ENCODE peak calls at places on chromosomes 7 and 10, in nine cellular contexts. One of them, this sample, is unnamed.
A peak's percentile ranks its signal among the peaks of the same experiment; 100 is the strongest.

GRCh38 chr7:128906766-128907559 is 3.5 kb downstream of the KCP start:
- DNase-seq in HCT116: no peak
- DNase-seq in mucosa of descending colon: no peak
- DNase-seq in cardiac muscle cell: no peak
- DNase-seq in heart right ventricle: no peak
- DNase-seq in fibroblast of lung: no peak
- DNase-seq in left ventricle myocardium inferior: no peak
- DNase-seq in dorsolateral prefrontal cortex: no peak
- DNase-seq in retinal pigment epithelial cell: no peak
- DNase-seq in this sample: no peak

GRCh38 chr7:26918241-26918640 is 53.9 kb upstream of the SKAP2 start:
- DNase-seq in HCT116: no peak
- DNase-seq in mucosa of descending colon: no peak
- DNase-seq in cardiac muscle cell: no peak
- DNase-seq in heart right ventricle: no peak
- DNase-seq in fibroblast of lung: peak; percentile 8
- DNase-seq in left ventricle myocardium inferior: no peak
- DNase-seq in dorsolateral prefrontal cortex: no peak
- DNase-seq in retinal pigment epithelial cell: no peak
- DNase-seq in this sample: no peak

GRCh38 chr10:3931901-3932300 is 146.9 kb upstream of the KLF6 start:
- DNase-seq in HCT116: no peak
- DNase-seq in mucosa of descending colon: no peak
- DNase-seq in cardiac muscle cell: no peak
- DNase-seq in heart right ventricle: no peak
- DNase-seq in fibroblast of lung: no peak
- DNase-seq in left ventricle myocardium inferior: no peak
- DNase-seq in dorsolateral prefrontal cortex: no peak
- DNase-seq in retinal pigment epithelial cell: no peak
- DNase-seq in this sample: no peak

GRCh38 chr10:52635651-52636050 is 136.9 kb downstream of the MBL2 start:
- DNase-seq in HCT116: no peak
- DNase-seq in mucosa of descending colon: no peak
- DNase-seq in cardiac muscle cell: no peak
- DNase-seq in heart right ventricle: no peak
- DNase-seq in fibroblast of lung: no peak
- DNase-seq in left ventricle myocardium inferior: no peak
- DNase-seq in dorsolateral prefrontal cortex: no peak
- DNase-seq in retinal pigment epithelial cell: no peak
- DNase-seq in this sample: no peak

GRCh38 chr10:80252296-80252887 is 37.1 kb downstream of the MAT1A start:
- DNase-seq in HCT116: no peak
- DNase-seq in mucosa of descending colon: no peak
- DNase-seq in cardiac muscle cell: no peak
- DNase-seq in heart right ventricle: no peak
- DNase-seq in fibroblast of lung: no peak
- DNase-seq in left ventricle myocardium inferior: no peak
- DNase-seq in dorsolateral prefrontal cortex: no peak
- DNase-seq in retinal pigment epithelial cell: no peak
- DNase-seq in this sample: no peak

GRCh38 chr10:44801383-44802327 is 109.5 kb upstream of the TMEM72 start:
- DNase-seq in HCT116: peak; percentile 34
- DNase-seq in mucosa of descending colon: peak; percentile 86
- DNase-seq in cardiac muscle cell: peak; percentile 56
- DNase-seq in heart right ventricle: peak; percentile 91
- DNase-seq in fibroblast of lung: peak; percentile 99
- DNase-seq in left ventricle myocardium inferior: peak; percentile 93
- DNase-seq in dorsolateral prefrontal cortex: no peak
- DNase-seq in retinal pigment epithelial cell: peak; percentile 94
- DNase-seq in this sample: no peak

GRCh38 chr7:36958094-36958718 is 233.9 kb upstream of the AOAH start:
- DNase-seq in HCT116: no peak
- DNase-seq in mucosa of descending colon: no peak
- DNase-seq in cardiac muscle cell: no peak
- DNase-seq in heart right ventricle: no peak
- DNase-seq in fibroblast of lung: peak; percentile 30
- DNase-seq in left ventricle myocardium inferior: no peak
- DNase-seq in dorsolateral prefrontal cortex: no peak
- DNase-seq in retinal pigment epithelial cell: no peak
- DNase-seq in this sample: no peak

GRCh38 chr7:1966631-1967200 is 266.0 kb downstream of the MAD1L1 start:
- DNase-seq in HCT116: no peak
- DNase-seq in mucosa of descending colon: peak; percentile 5
- DNase-seq in cardiac muscle cell: no peak
- DNase-seq in heart right ventricle: no peak
- DNase-seq in fibroblast of lung: no peak
- DNase-seq in left ventricle myocardium inferior: no peak
- DNase-seq in dorsolateral prefrontal cortex: no peak
- DNase-seq in retinal pigment epithelial cell: no peak
- DNase-seq in this sample: no peak

GRCh38 chr7:134966691-134967090 is 19.6 kb upstream of the AGBL3 start:
- DNase-seq in HCT116: no peak
- DNase-seq in mucosa of descending colon: no peak
- DNase-seq in cardiac muscle cell: no peak
- DNase-seq in heart right ventricle: no peak
- DNase-seq in fibroblast of lung: no peak
- DNase-seq in left ventricle myocardium inferior: no peak
- DNase-seq in dorsolateral prefrontal cortex: no peak
- DNase-seq in retinal pigment epithelial cell: no peak
- DNase-seq in this sample: no peak

GRCh38 chr7:151019130-151019447 is 5.2 kb downstream of the ATG9B start:
- DNase-seq in HCT116: no peak
- DNase-seq in mucosa of descending colon: no peak
- DNase-seq in cardiac muscle cell: no peak
- DNase-seq in heart right ventricle: no peak
- DNase-seq in fibroblast of lung: no peak
- DNase-seq in left ventricle myocardium inferior: no peak
- DNase-seq in dorsolateral prefrontal cortex: no peak
- DNase-seq in retinal pigment epithelial cell: no peak
- DNase-seq in this sample: no peak

GRCh38 chr7:151017370-151017952 is 6.8 kb downstream of the ATG9B start:
- DNase-seq in HCT116: no peak
- DNase-seq in mucosa of descending colon: no peak
- DNase-seq in cardiac muscle cell: no peak
- DNase-seq in heart right ventricle: no peak
- DNase-seq in fibroblast of lung: no peak
- DNase-seq in left ventricle myocardium inferior: no peak
- DNase-seq in dorsolateral prefrontal cortex: no peak
- DNase-seq in retinal pigment epithelial cell: no peak
- DNase-seq in this sample: no peak

GRCh38 chr7:151016942-151017341 is 7.4 kb downstream of the ATG9B start:
- DNase-seq in HCT116: no peak
- DNase-seq in mucosa of descending colon: no peak
- DNase-seq in cardiac muscle cell: no peak
- DNase-seq in heart right ventricle: no peak
- DNase-seq in fibroblast of lung: no peak
- DNase-seq in left ventricle myocardium inferior: no peak
- DNase-seq in dorsolateral prefrontal cortex: no peak
- DNase-seq in retinal pigment epithelial cell: no peak
- DNase-seq in this sample: no peak

GRCh38 chr7:151017953-151018420 is 6.3 kb downstream of the ATG9B start:
- DNase-seq in HCT116: no peak
- DNase-seq in mucosa of descending colon: peak; percentile 84
- DNase-seq in cardiac muscle cell: peak; percentile 84
- DNase-seq in heart right ventricle: peak; percentile 77
- DNase-seq in fibroblast of lung: peak; percentile 32
- DNase-seq in left ventricle myocardium inferior: peak; percentile 67
- DNase-seq in dorsolateral prefrontal cortex: peak; percentile 81
- DNase-seq in retinal pigment epithelial cell: no peak
- DNase-seq in this sample: peak; percentile 93

GRCh38 chr7:151018421-151019129 is 5.7 kb downstream of the ATG9B start:
- DNase-seq in HCT116: no peak
- DNase-seq in mucosa of descending colon: no peak
- DNase-seq in cardiac muscle cell: peak; percentile 39
- DNase-seq in heart right ventricle: no peak
- DNase-seq in fibroblast of lung: peak; percentile 38
- DNase-seq in left ventricle myocardium inferior: no peak
- DNase-seq in dorsolateral prefrontal cortex: peak; percentile 53
- DNase-seq in retinal pigment epithelial cell: no peak
- DNase-seq in this sample: no peak
- TF ChIP-seq CTCF in HCT116: no peak
- TF ChIP-seq CTCF in mucosa of descending colon: no peak
- TF ChIP-seq CTCF in cardiac muscle cell: no peak
- TF ChIP-seq CTCF in heart right ventricle: no peak
- TF ChIP-seq CTCF in fibroblast of lung: no peak
- TF ChIP-seq CTCF in left ventricle myocardium inferior: no peak
- TF ChIP-seq CTCF in dorsolateral prefrontal cortex: no peak
- TF ChIP-seq CTCF in retinal pigment epithelial cell: no peak
- TF ChIP-seq CTCF in this sample: peak; percentile 8

GRCh38 chr10:57723305-57723704 is 544.4 kb downstream of the IPMK start:
- DNase-seq in HCT116: no peak
- DNase-seq in mucosa of descending colon: no peak
- DNase-seq in cardiac muscle cell: no peak
- DNase-seq in heart right ventricle: no peak
- DNase-seq in fibroblast of lung: no peak
- DNase-seq in left ventricle myocardium inferior: no peak
- DNase-seq in dorsolateral prefrontal cortex: no peak
- DNase-seq in retinal pigment epithelial cell: no peak
- DNase-seq in this sample: no peak
- TF ChIP-seq CTCF in HCT116: no peak
- TF ChIP-seq CTCF in mucosa of descending colon: no peak
- TF ChIP-seq CTCF in cardiac muscle cell: no peak
- TF ChIP-seq CTCF in heart right ventricle: no peak
- TF ChIP-seq CTCF in fibroblast of lung: no peak
- TF ChIP-seq CTCF in left ventricle myocardium inferior: no peak
- TF ChIP-seq CTCF in dorsolateral prefrontal cortex: no peak
- TF ChIP-seq CTCF in retinal pigment epithelial cell: no peak
- TF ChIP-seq CTCF in this sample: no peak

GRCh38 chr10:49783645-49784044 is 21.5 kb upstream of the OGDHL start:
- DNase-seq in HCT116: no peak
- DNase-seq in mucosa of descending colon: no peak
- DNase-seq in cardiac muscle cell: peak; percentile 11
- DNase-seq in heart right ventricle: no peak
- DNase-seq in fibroblast of lung: no peak
- DNase-seq in left ventricle myocardium inferior: no peak
- DNase-seq in dorsolateral prefrontal cortex: no peak
- DNase-seq in retinal pigment epithelial cell: no peak
- DNase-seq in this sample: no peak
- TF ChIP-seq CTCF in HCT116: no peak
- TF ChIP-seq CTCF in mucosa of descending colon: no peak
- TF ChIP-seq CTCF in cardiac muscle cell: no peak
- TF ChIP-seq CTCF in heart right ventricle: no peak
- TF ChIP-seq CTCF in fibroblast of lung: no peak
- TF ChIP-seq CTCF in left ventricle myocardium inferior: no peak
- TF ChIP-seq CTCF in dorsolateral prefrontal cortex: no peak
- TF ChIP-seq CTCF in retinal pigment epithelial cell: no peak
- TF ChIP-seq CTCF in this sample: no peak

DNA sequence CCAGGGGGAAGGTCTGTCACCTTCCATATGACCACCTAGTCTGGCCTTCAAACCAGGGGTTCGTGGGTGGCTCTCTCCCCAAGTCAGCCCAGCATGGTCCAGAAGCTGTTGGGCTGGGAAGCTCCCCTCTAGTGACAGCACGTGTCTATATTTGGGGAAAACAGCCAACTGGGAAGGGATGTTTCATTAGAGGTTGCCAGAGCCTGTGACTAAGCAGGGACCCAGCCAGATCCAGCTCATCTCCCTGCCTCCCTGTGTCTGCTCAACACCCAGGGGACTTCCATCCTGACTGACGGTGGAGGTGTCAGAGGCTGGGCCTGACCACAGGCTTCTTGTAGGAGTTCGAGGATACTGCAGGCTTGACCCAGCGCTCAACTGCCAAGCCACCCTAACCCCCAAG is 10.5 kb downstream of the STYXL1 start:
- DNase-seq in HCT116: no peak
- DNase-seq in mucosa of descending colon: no peak
- DNase-seq in cardiac muscle cell: no peak
- DNase-seq in heart right ventricle: no peak
- DNase-seq in fibroblast of lung: peak; percentile 56
- DNase-seq in left ventricle myocardium inferior: no peak
- DNase-seq in dorsolateral prefrontal cortex: no peak
- DNase-seq in retinal pigment epithelial cell: no peak
- DNase-seq in this sample: no peak
- TF ChIP-seq CTCF in HCT116: no peak
- TF ChIP-seq CTCF in mucosa of descending colon: no peak
- TF ChIP-seq CTCF in cardiac muscle cell: no peak
- TF ChIP-seq CTCF in heart right ventricle: no peak
- TF ChIP-seq CTCF in fibroblast of lung: no peak
- TF ChIP-seq CTCF in left ventricle myocardium inferior: no peak
- TF ChIP-seq CTCF in dorsolateral prefrontal cortex: no peak
- TF ChIP-seq CTCF in retinal pigment epithelial cell: no peak
- TF ChIP-seq CTCF in this sample: no peak

DNA sequence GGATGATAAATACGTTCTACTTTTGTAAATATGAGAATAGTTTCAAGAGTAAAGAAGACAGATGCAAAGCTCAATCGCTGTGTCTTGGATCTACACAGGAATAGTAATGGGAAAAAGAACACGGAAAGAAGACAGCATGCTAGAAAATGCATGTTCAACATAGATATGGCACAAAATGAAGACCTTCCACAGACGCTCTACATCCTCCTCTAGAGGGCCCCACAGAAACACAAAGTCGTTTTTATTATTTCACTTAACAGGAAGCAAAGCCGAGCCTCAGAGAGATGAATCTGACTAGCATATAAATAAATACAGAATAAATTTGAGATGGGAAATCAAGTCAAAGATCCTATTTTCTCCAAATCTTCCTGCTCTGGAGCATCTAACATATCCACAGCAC is 292.6 kb downstream of the PARD3 start:
- DNase-seq in HCT116: no peak
- DNase-seq in mucosa of descending colon: no peak
- DNase-seq in cardiac muscle cell: peak; percentile 14
- DNase-seq in heart right ventricle: no peak
- DNase-seq in fibroblast of lung: peak; percentile 26
- DNase-seq in left ventricle myocardium inferior: no peak
- DNase-seq in dorsolateral prefrontal cortex: no peak
- DNase-seq in retinal pigment epithelial cell: no peak
- DNase-seq in this sample: no peak
- TF ChIP-seq CTCF in HCT116: peak; percentile 60
- TF ChIP-seq CTCF in mucosa of descending colon: peak; percentile 16
- TF ChIP-seq CTCF in cardiac muscle cell: peak; percentile 59
- TF ChIP-seq CTCF in heart right ventricle: peak; percentile 47
- TF ChIP-seq CTCF in fibroblast of lung: peak; percentile 44
- TF ChIP-seq CTCF in left ventricle myocardium inferior: peak; percentile 53
- TF ChIP-seq CTCF in dorsolateral prefrontal cortex: peak; percentile 17
- TF ChIP-seq CTCF in retinal pigment epithelial cell: peak; percentile 50
- TF ChIP-seq CTCF in this sample: no peak